ENCODE peak calls at places on chromosomes 3 and 15, in five cellular contexts. F, H, D, Y and I are unnamed samples.

GRCh38 chr3:59839810-59840515 is 790.1 kb upstream of the CFAP20DC start:
- DNase-seq in F (no peak), H (no peak), D (no peak), Y (no peak), I (no peak)

GRCh38 chr15:78492841-78493240 is 14.5 kb upstream of the HYKK start:
- DNase-seq in F (no peak), H (no peak), D (peak; percentile 39), Y (no peak), I (no peak)

GRCh38 chr3:18946524-18946923 is 201.8 kb upstream of the KCNH8 start:
- DNase-seq in F (no peak), H (no peak), D (no peak), Y (no peak), I (no peak)

GRCh38 chr3:159732172-159733111 is 256.2 kb upstream of the IL12A start:
- DNase-seq in F (no peak), H (no peak), D (peak; percentile 54), Y (no peak), I (no peak)

GRCh38 chr15:88489321-88489720 is 21.8 kb downstream of the MRPS11 start:
- DNase-seq in F (no peak), H (no peak), D (no peak), Y (no peak), I (no peak)

GRCh38 chr3:56806407-56806806 is 4.7 kb upstream of the ARHGEF3 start:
- DNase-seq in F (no peak), H (no peak), D (no peak), Y (no peak), I (no peak)

GRCh38 chr15:38035701-38036100 is 101.3 kb downstream of the TMCO5A start:
- DNase-seq in F (no peak), H (no peak), D (no peak), Y (no peak), I (no peak)

GRCh38 chr3:72630614-72631344 is 217.5 kb downstream of the SHQ1 start:
- DNase-seq in F (no peak), H (no peak), D (no peak), Y (no peak), I (no peak)

GRCh38 chr15:82108489-82109078 is 62.8 kb upstream of the MEX3B start:
- DNase-seq in F (peak; percentile 51), H (peak; percentile 72), D (peak; percentile 48), Y (peak; percentile 79), I (peak; percentile 32)

GRCh38 chr3:27487383-27487782 is 3.2 kb upstream of the SLC4A7 start:
- DNase-seq in F (no peak), H (no peak), D (peak; percentile 34), Y (no peak), I (no peak)

GRCh38 chr15:90902996-90903732 is at the start of gene MAN2A2:
- DNase-seq in F (no peak), H (peak; percentile 78), D (peak; percentile 19), Y (peak; percentile 53), I (peak; percentile 86)

GRCh38 chr3:171377859-171378258 is 82.3 kb downstream of the TNIK start:
- DNase-seq in F (no peak), H (no peak), D (no peak), Y (no peak), I (no peak)

GRCh38 chr3:81425198-81425868 is 336.1 kb downstream of the GBE1 start:
- DNase-seq in F (no peak), H (no peak), D (no peak), Y (no peak), I (no peak)

GRCh38 chr3:156455839-156456238 is 99.1 kb downstream of the SSR3 start:
- DNase-seq in F (no peak), H (no peak), D (no peak), Y (peak; percentile 72), I (no peak)

GRCh38 chr3:186895406-186895805 is 34.9 kb upstream of the ST6GAL1 start:
- DNase-seq in F (no peak), H (no peak), D (no peak), Y (no peak), I (no peak)

GRCh38 chr3:101884776-101885175 is 35.5 kb downstream of the NFKBIZ start:
- DNase-seq in F (no peak), H (no peak), D (no peak), Y (no peak), I (no peak)

GRCh38 chr3:178705925-178706324 is 169.7 kb downstream of the KCNMB2 start:
- DNase-seq in F (no peak), H (no peak), D (peak; percentile 26), Y (no peak), I (no peak)

GRCh38 chr3:65030847-65031463 is 343.2 kb upstream of the ADAMTS9 start:
- DNase-seq in F (no peak), H (no peak), D (peak; percentile 84), Y (no peak), I (no peak)
- H3K27ac ChIP-seq in F (no peak overlapping the region), H (no peak overlapping the region), D (no peak overlapping the region), Y (no peak overlapping the region), I (no peak overlapping the region)

GRCh38 chr15:40088929-40089755 is 19.5 kb downstream of the BMF start:
- DNase-seq in F (no peak), H (no peak), D (no peak), Y (no peak), I (no peak)
- H3K27me3 ChIP-seq in F (no peaks in the 10 kb centered on the region), H (no peaks in the 10 kb centered on the region), D (no peaks in the 10 kb centered on the region), Y (no peaks in the 10 kb centered on the region), I (no peaks in the 10 kb centered on the region)

GRCh38 chr3:16937421-16937820 is 52.7 kb downstream of the PLCL2 start:
- DNase-seq in F (no peak), H (no peak), D (no peak), Y (no peak), I (no peak)

GRCh38 chr3:16942955-16943354 is 58.2 kb downstream of the PLCL2 start:
- DNase-seq in F (no peak), H (no peak), D (no peak), Y (no peak), I (no peak)

GRCh38 chr3:16943857-16944256 is 59.1 kb downstream of the PLCL2 start:
- DNase-seq in F (no peak), H (no peak), D (no peak), Y (no peak), I (no peak)

GRCh38 chr3:16945330-16945729 is 60.6 kb downstream of the PLCL2 start:
- DNase-seq in F (no peak), H (no peak), D (peak; percentile 29), Y (no peak), I (no peak)

DNA sequence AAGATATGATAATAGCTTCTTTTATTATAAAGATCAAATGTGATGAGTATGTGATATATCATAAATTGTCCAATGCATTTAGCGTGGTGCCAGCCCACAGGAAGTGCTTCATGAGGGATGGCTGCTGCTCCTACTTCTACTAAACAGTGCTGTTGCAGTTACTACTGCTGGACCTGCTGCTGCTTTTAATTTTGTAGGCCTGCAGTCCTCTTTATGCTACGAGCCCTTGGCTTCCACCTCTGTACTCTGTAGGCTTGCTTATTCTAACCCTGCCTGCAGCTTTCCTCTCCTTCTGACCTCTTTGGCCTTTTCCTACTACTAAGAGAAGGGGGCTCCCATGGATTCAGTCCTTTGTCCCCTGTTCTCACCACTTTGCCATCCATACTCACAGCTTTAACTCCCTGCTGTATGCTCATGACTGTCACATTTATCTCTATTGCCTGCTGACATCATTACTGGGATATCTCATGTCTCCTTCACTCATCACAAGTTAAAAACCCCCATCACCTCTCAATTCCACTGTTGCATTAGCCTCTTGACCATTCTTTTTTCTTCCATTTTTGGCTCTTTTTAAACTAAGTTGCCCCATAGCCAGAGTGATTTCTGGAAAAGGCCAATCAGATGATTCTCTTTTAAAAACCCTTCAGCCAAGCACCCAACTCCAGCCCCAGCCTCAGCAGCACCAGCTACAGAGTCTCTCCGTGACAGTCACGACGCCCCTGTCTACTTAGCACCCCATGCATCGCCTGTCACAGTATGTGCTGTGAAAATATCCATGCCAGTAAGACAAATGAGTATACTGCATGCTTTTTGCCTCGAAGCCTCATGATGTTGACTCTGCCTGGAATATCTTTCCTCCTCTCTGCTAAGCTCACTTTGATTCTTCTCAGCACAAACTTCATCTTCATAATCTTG is 56.3 kb downstream of the PLCL2 start:
- DNase-seq in F (no peak), H (no peak), D (no peak), Y (no peak), I (no peak)
- H3K27ac ChIP-seq in F (no peak overlapping the region), H (no peak overlapping the region), D (no peak overlapping the region), Y (no peak overlapping the region), I (no peak overlapping the region)

GRCh38 chr3:193803288-193803687 is 210.3 kb downstream of the OPA1 start:
- DNase-seq in F (no peak), H (peak; percentile 73), D (no peak), Y (no peak), I (no peak)
- H3K27me3 ChIP-seq in F (no peaks in the 10 kb centered on the region), H (no peaks in the 10 kb centered on the region), D (peaks cover 14% of the 10 kb centered on the region), Y (no peaks in the 10 kb centered on the region), I (no peaks in the 10 kb centered on the region)

DNA sequence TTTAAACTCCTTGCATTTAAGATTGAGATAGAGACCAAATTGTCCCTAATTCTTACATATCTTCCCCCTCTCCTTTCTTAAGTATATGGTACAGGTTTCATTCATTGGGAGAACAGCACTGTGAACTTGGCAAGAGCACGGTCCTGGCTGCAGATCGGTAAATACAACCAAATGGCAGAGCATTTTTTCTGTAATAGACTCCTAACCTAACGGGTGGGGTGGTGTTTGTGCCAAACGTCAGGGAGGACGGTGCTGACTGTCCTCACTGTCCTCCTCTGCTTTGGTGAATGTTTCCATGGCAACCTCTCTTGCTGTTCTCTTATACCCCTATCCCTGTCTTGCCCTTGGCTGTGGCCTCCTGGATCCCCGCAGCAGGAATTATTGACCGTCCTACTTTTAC is 275.2 kb upstream of the C2CD4B start:
- DNase-seq in F (no peak), H (no peak), D (no peak), Y (no peak), I (no peak)
- H3K27ac ChIP-seq in F (no peak overlapping the region), H (peak overlapping the region; percentile 28), D (no peak overlapping the region), Y (no peak overlapping the region), I (peak overlapping the region; percentile 40)

GRCh38 chr3:184512621-184513020 is 49.0 kb upstream of the EPHB3 start:
- DNase-seq in F (no peak), H (no peak), D (no peak), Y (no peak), I (no peak)

GRCh38 chr3:184508938-184509337 is 52.6 kb upstream of the EPHB3 start:
- DNase-seq in F (no peak), H (no peak), D (no peak), Y (no peak), I (no peak)

GRCh38 chr3:184514151-184514490 is 47.5 kb upstream of the EPHB3 start:
- DNase-seq in F (no peak), H (no peak), D (no peak), Y (no peak), I (no peak)

GRCh38 chr3:184513276-184514150 is 48.1 kb upstream of the EPHB3 start:
- DNase-seq in F (peak; percentile 46), H (peak; percentile 87), D (peak; percentile 71), Y (peak; percentile 93), I (peak; percentile 86)

DNA sequence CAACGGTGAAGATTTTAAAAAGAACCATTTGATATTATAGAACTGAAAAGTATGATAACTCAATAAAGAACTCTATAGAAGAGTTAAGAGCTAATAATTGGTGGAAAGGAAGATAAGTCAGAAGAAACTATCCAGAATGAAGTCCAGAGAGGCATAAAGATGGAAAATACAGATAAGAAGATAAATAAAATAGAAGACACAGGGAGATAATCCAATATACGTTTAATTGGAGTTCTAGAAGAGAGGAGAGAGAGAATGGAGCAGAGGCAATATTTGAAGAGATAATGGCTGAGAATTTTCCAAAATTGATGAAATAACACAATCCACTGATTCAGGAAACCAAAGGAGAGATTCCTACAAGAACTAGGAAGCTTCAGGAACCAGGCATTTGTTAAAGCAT is 49.8 kb upstream of the EPHB3 start:
- DNase-seq in F (no peak), H (no peak), D (no peak), Y (no peak), I (no peak)
- H3K27me3 ChIP-seq in F (peaks cover 49% of the 10 kb centered on the region), H (peaks cover 75% of the 10 kb centered on the region), D (peaks cover 53% of the 10 kb centered on the region), Y (no peaks in the 10 kb centered on the region), I (no peaks in the 10 kb centered on the region)